ENCODE peak calls at places on chromosomes 6 and 20, in five cellular contexts. One of them, this sample, is unnamed.
A peak's percentile ranks its signal among the peaks of the same experiment; 100 is the strongest.

GRCh38 chr6:96465321-96465903 is 56.2 kb upstream of the UFL1 start:
- DNase-seq in left ventricle myocardium inferior: no peak
- DNase-seq in effector memory CD4-positive, alpha-beta T cell: no peak
- DNase-seq in GM12865: peak; percentile 16
- DNase-seq in fibroblast of lung: no peak
- DNase-seq in this sample: no peak

GRCh38 chr6:130396722-130397121 is 30.9 kb downstream of the TMEM200A start:
- DNase-seq in left ventricle myocardium inferior: no peak
- DNase-seq in effector memory CD4-positive, alpha-beta T cell: no peak
- DNase-seq in GM12865: peak; percentile 13
- DNase-seq in fibroblast of lung: no peak
- DNase-seq in this sample: no peak

GRCh38 chr6:170162011-170162770 is 128.7 kb downstream of the DLL1 start:
- DNase-seq in left ventricle myocardium inferior: no peak
- DNase-seq in effector memory CD4-positive, alpha-beta T cell: no peak
- DNase-seq in GM12865: no peak
- DNase-seq in fibroblast of lung: no peak
- DNase-seq in this sample: no peak

GRCh38 chr6:80143312-80143960 is 37.0 kb downstream of the BCKDHB start:
- DNase-seq in left ventricle myocardium inferior: peak; percentile 37
- DNase-seq in effector memory CD4-positive, alpha-beta T cell: no peak
- DNase-seq in GM12865: no peak
- DNase-seq in fibroblast of lung: peak; percentile 88
- DNase-seq in this sample: peak; percentile 98

GRCh38 chr6:13011612-13012146 is 295.1 kb downstream of the PHACTR1 start:
- DNase-seq in left ventricle myocardium inferior: no peak
- DNase-seq in effector memory CD4-positive, alpha-beta T cell: no peak
- DNase-seq in GM12865: no peak
- DNase-seq in fibroblast of lung: no peak
- DNase-seq in this sample: no peak

GRCh38 chr20:8631271-8631670 is 437.6 kb upstream of the PLCB4 start:
- DNase-seq in left ventricle myocardium inferior: no peak
- DNase-seq in effector memory CD4-positive, alpha-beta T cell: no peak
- DNase-seq in GM12865: no peak
- DNase-seq in fibroblast of lung: peak; percentile 75
- DNase-seq in this sample: peak; percentile 76

GRCh38 chr6:106444777-106445507 is 84.4 kb downstream of the CRYBG1 start:
- DNase-seq in left ventricle myocardium inferior: no peak
- DNase-seq in effector memory CD4-positive, alpha-beta T cell: no peak
- DNase-seq in GM12865: peak; percentile 77
- DNase-seq in fibroblast of lung: peak; percentile 61
- DNase-seq in this sample: peak; percentile 80

GRCh38 chr6:154509421-154510143 is 903 bp downstream of the CNKSR3 start:
- DNase-seq in left ventricle myocardium inferior: peak; percentile 21
- DNase-seq in effector memory CD4-positive, alpha-beta T cell: no peak
- DNase-seq in GM12865: no peak
- DNase-seq in fibroblast of lung: peak; percentile 50
- DNase-seq in this sample: peak; percentile 37

GRCh38 chr20:13552061-13552460 is 86.7 kb downstream of the TASP1 start:
- DNase-seq in left ventricle myocardium inferior: no peak
- DNase-seq in effector memory CD4-positive, alpha-beta T cell: no peak
- DNase-seq in GM12865: no peak
- DNase-seq in fibroblast of lung: peak; percentile 18
- DNase-seq in this sample: no peak

GRCh38 chr6:34468378-34468892 is 2.6 kb downstream of the PACSIN1 start:
- DNase-seq in left ventricle myocardium inferior: no peak
- DNase-seq in effector memory CD4-positive, alpha-beta T cell: no peak
- DNase-seq in GM12865: peak; percentile 52
- DNase-seq in fibroblast of lung: no peak
- DNase-seq in this sample: no peak

GRCh38 chr6:14810021-14810420 is 435.8 kb upstream of the JARID2 start:
- DNase-seq in left ventricle myocardium inferior: no peak
- DNase-seq in effector memory CD4-positive, alpha-beta T cell: no peak
- DNase-seq in GM12865: no peak
- DNase-seq in fibroblast of lung: no peak
- DNase-seq in this sample: no peak

GRCh38 chr6:168092541-168092940 is 13.5 kb upstream of the FRMD1 start:
- DNase-seq in left ventricle myocardium inferior: no peak
- DNase-seq in effector memory CD4-positive, alpha-beta T cell: no peak
- DNase-seq in GM12865: no peak
- DNase-seq in fibroblast of lung: no peak
- DNase-seq in this sample: no peak

GRCh38 chr6:7727150-7727950 is 1.5 kb downstream of the BMP6 start:
- DNase-seq in left ventricle myocardium inferior: no peak
- DNase-seq in effector memory CD4-positive, alpha-beta T cell: no peak
- DNase-seq in GM12865: peak; percentile 18
- DNase-seq in fibroblast of lung: peak; percentile 24
- DNase-seq in this sample: peak; percentile 27

GRCh38 chr6:87118054-87118453 is 23.1 kb upstream of the CGA start:
- DNase-seq in left ventricle myocardium inferior: no peak
- DNase-seq in effector memory CD4-positive, alpha-beta T cell: no peak
- DNase-seq in GM12865: no peak
- DNase-seq in fibroblast of lung: peak; percentile 38
- DNase-seq in this sample: no peak

GRCh38 chr6:5665667-5666066 is 341.1 kb downstream of the NRN1 start:
- DNase-seq in left ventricle myocardium inferior: no peak
- DNase-seq in effector memory CD4-positive, alpha-beta T cell: no peak
- DNase-seq in GM12865: no peak
- DNase-seq in fibroblast of lung: no peak
- DNase-seq in this sample: no peak

GRCh38 chr6:39304951-39305350 is 9.3 kb downstream of the KCNK17 start:
- DNase-seq in left ventricle myocardium inferior: no peak
- DNase-seq in effector memory CD4-positive, alpha-beta T cell: no peak
- DNase-seq in GM12865: no peak
- DNase-seq in fibroblast of lung: no peak
- DNase-seq in this sample: no peak

GRCh38 chr6:128676456-128676855 is 156.1 kb upstream of the PTPRK start:
- DNase-seq in left ventricle myocardium inferior: no peak
- DNase-seq in effector memory CD4-positive, alpha-beta T cell: no peak
- DNase-seq in GM12865: no peak
- DNase-seq in fibroblast of lung: no peak
- DNase-seq in this sample: no peak

GRCh38 chr6:169450097-169450496 is 196.5 kb upstream of the THBS2 start:
- DNase-seq in left ventricle myocardium inferior: no peak
- DNase-seq in effector memory CD4-positive, alpha-beta T cell: no peak
- DNase-seq in GM12865: no peak
- DNase-seq in fibroblast of lung: peak; percentile 33
- DNase-seq in this sample: no peak

GRCh38 chr6:165939601-165940290 is 227.9 kb downstream of the TBXT start:
- DNase-seq in left ventricle myocardium inferior: no peak
- DNase-seq in effector memory CD4-positive, alpha-beta T cell: no peak
- DNase-seq in GM12865: no peak
- DNase-seq in fibroblast of lung: no peak
- DNase-seq in this sample: no peak
- H3K4me3 ChIP-seq in left ventricle myocardium inferior: no peak overlapping the region
- H3K4me3 ChIP-seq in effector memory CD4-positive, alpha-beta T cell: no peak overlapping the region
- H3K4me3 ChIP-seq in GM12865: no peak overlapping the region
- H3K4me3 ChIP-seq in fibroblast of lung: no peak overlapping the region
- H3K4me3 ChIP-seq in this sample: no peak overlapping the region

GRCh38 chr20:58843128-58843556 is 7.6 kb downstream of the GNAS-AS1 start:
- DNase-seq in left ventricle myocardium inferior: no peak
- DNase-seq in effector memory CD4-positive, alpha-beta T cell: no peak
- DNase-seq in GM12865: no peak
- DNase-seq in fibroblast of lung: no peak
- DNase-seq in this sample: no peak
- H3K4me3 ChIP-seq in left ventricle myocardium inferior: no peak overlapping the region
- H3K4me3 ChIP-seq in effector memory CD4-positive, alpha-beta T cell: no peak overlapping the region
- H3K4me3 ChIP-seq in GM12865: no peak overlapping the region
- H3K4me3 ChIP-seq in fibroblast of lung: no peak overlapping the region
- H3K4me3 ChIP-seq in this sample: no peak overlapping the region

GRCh38 chr6:113128020-113128419 is 729.1 kb upstream of the MARCKS start:
- DNase-seq in left ventricle myocardium inferior: no peak
- DNase-seq in effector memory CD4-positive, alpha-beta T cell: no peak
- DNase-seq in GM12865: no peak
- DNase-seq in fibroblast of lung: no peak
- DNase-seq in this sample: no peak

GRCh38 chr6:113120214-113120576 is 737.0 kb upstream of the MARCKS start:
- DNase-seq in left ventricle myocardium inferior: no peak
- DNase-seq in effector memory CD4-positive, alpha-beta T cell: no peak
- DNase-seq in GM12865: no peak
- DNase-seq in fibroblast of lung: peak; percentile 99
- DNase-seq in this sample: peak; percentile 98

GRCh38 chr6:113120577-113121285 is 736.4 kb upstream of the MARCKS start:
- DNase-seq in left ventricle myocardium inferior: no peak
- DNase-seq in effector memory CD4-positive, alpha-beta T cell: no peak
- DNase-seq in GM12865: peak; percentile 16
- DNase-seq in fibroblast of lung: peak; percentile 100
- DNase-seq in this sample: peak; percentile 100

DNA sequence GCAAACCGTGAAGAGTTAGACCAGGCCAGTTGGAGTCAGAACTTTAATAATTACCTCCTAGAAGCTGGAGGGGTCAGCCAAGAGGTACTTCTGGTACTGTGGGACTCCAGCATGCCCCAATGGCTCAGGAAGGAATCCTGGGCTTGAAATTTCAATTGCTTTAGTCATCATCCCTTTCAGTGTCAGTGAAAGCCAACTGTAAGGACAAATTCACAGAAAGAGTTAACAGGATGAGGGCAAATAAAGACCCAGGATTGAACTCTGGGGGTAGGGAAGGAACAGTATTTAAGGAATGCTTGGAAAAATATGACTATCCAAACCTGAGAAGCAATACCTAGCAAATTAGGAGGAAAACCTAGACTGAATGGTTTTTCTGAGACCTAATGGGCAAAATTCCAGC is 735.1 kb upstream of the MARCKS start:
- DNase-seq in left ventricle myocardium inferior: no peak
- DNase-seq in effector memory CD4-positive, alpha-beta T cell: no peak
- DNase-seq in GM12865: no peak
- DNase-seq in fibroblast of lung: peak; percentile 99
- DNase-seq in this sample: peak; percentile 88
- H3K4me3 ChIP-seq in left ventricle myocardium inferior: no peak overlapping the region
- H3K4me3 ChIP-seq in effector memory CD4-positive, alpha-beta T cell: no peak overlapping the region
- H3K4me3 ChIP-seq in GM12865: no peak overlapping the region
- H3K4me3 ChIP-seq in fibroblast of lung: no peak overlapping the region
- H3K4me3 ChIP-seq in this sample: no peak overlapping the region

GRCh38 chr20:50141018-50141675 is 12.4 kb downstream of the PEDS1 start:
- DNase-seq in left ventricle myocardium inferior: no peak
- DNase-seq in effector memory CD4-positive, alpha-beta T cell: no peak
- DNase-seq in GM12865: no peak
- DNase-seq in fibroblast of lung: no peak
- DNase-seq in this sample: no peak
- H3K4me3 ChIP-seq in left ventricle myocardium inferior: no peak overlapping the region
- H3K4me3 ChIP-seq in effector memory CD4-positive, alpha-beta T cell: no peak overlapping the region
- H3K4me3 ChIP-seq in GM12865: no peak overlapping the region
- H3K4me3 ChIP-seq in fibroblast of lung: no peak overlapping the region
- H3K4me3 ChIP-seq in this sample: no peak overlapping the region

DNA sequence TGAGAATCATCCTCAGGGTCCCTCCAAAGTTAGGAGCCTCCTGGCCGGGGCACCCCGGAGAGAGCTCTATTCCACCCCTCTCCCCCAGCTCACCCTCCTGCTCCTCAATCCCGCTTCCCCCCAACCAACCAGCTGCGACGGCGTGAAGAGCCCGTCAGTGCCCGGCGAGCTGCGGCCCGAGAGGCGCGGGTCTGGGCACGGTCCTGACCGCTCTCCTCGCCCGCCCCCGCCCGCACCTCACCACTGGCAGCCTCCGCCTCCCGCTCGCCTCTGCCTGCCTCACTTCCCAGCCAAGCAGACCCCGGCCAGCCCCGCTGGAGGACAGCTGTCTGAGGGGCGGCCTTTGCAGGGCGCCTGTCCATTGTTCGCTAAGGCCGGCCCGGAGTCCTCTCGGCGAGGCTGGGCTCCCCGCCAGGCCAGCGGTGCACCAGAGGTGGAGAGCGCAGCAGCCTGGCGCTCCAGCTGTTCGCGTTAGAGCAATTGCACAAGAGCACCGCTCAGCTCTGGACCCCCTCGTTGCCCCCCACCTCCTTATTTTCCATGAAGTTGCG is 1.2 kb downstream of the SOBP start:
- DNase-seq in left ventricle myocardium inferior: peak; percentile 84
- DNase-seq in effector memory CD4-positive, alpha-beta T cell: no peak
- DNase-seq in GM12865: no peak
- DNase-seq in fibroblast of lung: no peak
- DNase-seq in this sample: peak; percentile 59
- H3K4me3 ChIP-seq in left ventricle myocardium inferior: peak overlapping the region; percentile 93
- H3K4me3 ChIP-seq in effector memory CD4-positive, alpha-beta T cell: peak overlapping the region; percentile 76
- H3K4me3 ChIP-seq in GM12865: peak overlapping the region; percentile 65
- H3K4me3 ChIP-seq in fibroblast of lung: peak overlapping the region; percentile 89
- H3K4me3 ChIP-seq in this sample: peak overlapping the region; percentile 83

This sample was measured in fibroblast of the aortic adventitia.